ENCODE peak calls at places on chromosome 17, in five cellular contexts. C is brain microvascular endothelial cell, T is cardiac fibroblast, A is IMR-90, R is DND-41. H is an unnamed sample.

GRCh38 chr17:77433385-77434135 is 292.8 kb downstream of the SEC14L1 start:
- DNase-seq in C (peak), T (peak), A (peak), R (no peak), H (no peak)

GRCh38 chr17:34206569-34206968 is 48.5 kb upstream of the CCL2 start:
- DNase-seq in C (no peak), T (no peak), A (no peak), R (no peak), H (no peak)

GRCh38 chr17:27540300-27541105 is 84.3 kb downstream of the KSR1 start:
- DNase-seq in C (peak), T (peak), A (peak), R (no peak), H (peak)

GRCh38 chr17:32936894-32937500 is 9.0 kb downstream of the TMEM98 start:
- DNase-seq in C (peak), T (peak), A (peak), R (peak), H (peak)

GRCh38 chr17:43983515-43984411 is 20.7 kb upstream of the NAGS start:
- DNase-seq in C (no peak), T (no peak), A (no peak), R (no peak), H (no peak)

GRCh38 chr17:48177816-48178215 is 70.2 kb downstream of the SNX11 start:
- DNase-seq in C (no peak), T (no peak), A (no peak), R (no peak), H (no peak)

GRCh38 chr17:73742915-73743314 is 98.7 kb upstream of the SDK2 start:
- DNase-seq in C (no peak), T (no peak), A (no peak), R (no peak), H (no peak)

GRCh38 chr17:38333635-38334295 is 10.0 kb downstream of the GPR179 start:
- DNase-seq in C (no peak), T (peak), A (no peak), R (peak), H (no peak)

GRCh38 chr17:63250830-63251229 is 195.3 kb downstream of the CYB561 start:
- DNase-seq in C (peak), T (peak), A (no peak), R (no peak), H (no peak)

GRCh38 chr17:76086384-76086783 is 7.4 kb downstream of the ZACN start:
- DNase-seq in C (no peak), T (no peak), A (no peak), R (no peak), H (no peak)

GRCh38 chr17:2244545-2245525 is 58.8 kb downstream of the SMG6 start:
- DNase-seq in C (peak), T (peak), A (peak), R (peak), H (peak)

GRCh38 chr17:28724500-28725165 is 1.4 kb downstream of the TLCD1 start:
- DNase-seq in C (no peak), T (no peak), A (no peak), R (no peak), H (no peak)

GRCh38 chr17:73131993-73132595 is 32.7 kb upstream of the SSTR2 start:
- DNase-seq in C (no peak), T (no peak), A (no peak), R (no peak), H (no peak)

GRCh38 chr17:66713533-66714042 is 121.3 kb upstream of the CACNG5 start:
- DNase-seq in C (no peak), T (no peak), A (no peak), R (no peak), H (no peak)

GRCh38 chr17:40399185-40399584 is 18.5 kb downstream of the TOP2A start:
- DNase-seq in C (peak), T (peak), A (peak), R (peak), H (peak)

GRCh38 chr17:78973196-78973595 is 6.5 kb downstream of the LGALS3BP start:
- DNase-seq in C (no peak), T (peak), A (no peak), R (no peak), H (no peak)

GRCh38 chr17:44362964-44363612 is 565 bp downstream of the FAM171A2 start:
- DNase-seq in C (no peak), T (no peak), A (no peak), R (peak), H (no peak)

GRCh38 chr17:81870978-81871386 is at the start of gene ARHGDIA:
- DNase-seq in C (no peak), T (no peak), A (no peak), R (no peak), H (no peak)